ENCODE peak calls at places on chromosomes 16 and 17, in ten cellular contexts. One of them, this sample, is unnamed.

GRCh38 chr16:1979271-1980025 is 1.8 kb downstream of the NOXO1 start:
- DNase-seq in ACHN: no peak
- DNase-seq in activated CD8-positive, alpha-beta memory T cell treated with anti-CD3 and anti-CD28 coated beads for 4 hours: no peak
- DNase-seq in stimulated activated CD4-positive, alpha-beta T cell treated with anti-CD3 and anti-CD28 coated beads, Interleukin-12 subunit alpha, Interleukin-12 subunit beta, amount 100 ng/mL, for 24 hours: no peak
- DNase-seq in stimulated activated naive CD4-positive, alpha-beta T cell: no peak
- DNase-seq in astrocyte of the cerebellum: no peak
- DNase-seq in NCI-H524 treated with DMSO at 0.1 percent for 48 hours: no peak
- DNase-seq in NCI-H510A treated with DMSO at 0.1 percent for 48 hours: no peak
- DNase-seq in CD4-positive, alpha-beta T cell: peak; percentile 47
- DNase-seq in RCC 7860: no peak
- DNase-seq in this sample: peak; percentile 48

GRCh38 chr17:66319226-66319625 is 16.8 kb downstream of the PRKCA start:
- DNase-seq in stimulated activated CD4-positive, alpha-beta T cell treated with anti-CD3 and anti-CD28 coated beads, Interleukin-12 subunit alpha, Interleukin-12 subunit beta, amount 100 ng/mL, for 24 hours: no peak
- DNase-seq in RCC 7860: no peak
- DNase-seq in NCI-H510A treated with DMSO at 0.1 percent for 48 hours: no peak
- DNase-seq in astrocyte of the cerebellum: no peak
- DNase-seq in stimulated activated naive CD4-positive, alpha-beta T cell: no peak
- DNase-seq in NCI-H524 treated with DMSO at 0.1 percent for 48 hours: no peak
- DNase-seq in ACHN: no peak
- DNase-seq in activated CD8-positive, alpha-beta memory T cell treated with anti-CD3 and anti-CD28 coated beads for 4 hours: no peak
- DNase-seq in CD4-positive, alpha-beta T cell: no peak
- DNase-seq in this sample: no peak

GRCh38 chr17:29777663-29778062 is 152.4 kb downstream of the SSH2 start:
- DNase-seq in NCI-H524 treated with DMSO at 0.1 percent for 48 hours: peak; percentile 33
- DNase-seq in stimulated activated CD4-positive, alpha-beta T cell treated with anti-CD3 and anti-CD28 coated beads, Interleukin-12 subunit alpha, Interleukin-12 subunit beta, amount 100 ng/mL, for 24 hours: no peak
- DNase-seq in stimulated activated naive CD4-positive, alpha-beta T cell: no peak
- DNase-seq in RCC 7860: no peak
- DNase-seq in NCI-H510A treated with DMSO at 0.1 percent for 48 hours: no peak
- DNase-seq in CD4-positive, alpha-beta T cell: no peak
- DNase-seq in astrocyte of the cerebellum: no peak
- DNase-seq in activated CD8-positive, alpha-beta memory T cell treated with anti-CD3 and anti-CD28 coated beads for 4 hours: no peak
- DNase-seq in ACHN: no peak
- DNase-seq in this sample: no peak

GRCh38 chr16:59773330-59773729 is 1039.2 kb upstream of the GOT2 start:
- DNase-seq in activated CD8-positive, alpha-beta memory T cell treated with anti-CD3 and anti-CD28 coated beads for 4 hours: no peak
- DNase-seq in NCI-H510A treated with DMSO at 0.1 percent for 48 hours: no peak
- DNase-seq in CD4-positive, alpha-beta T cell: no peak
- DNase-seq in ACHN: no peak
- DNase-seq in stimulated activated CD4-positive, alpha-beta T cell treated with anti-CD3 and anti-CD28 coated beads, Interleukin-12 subunit alpha, Interleukin-12 subunit beta, amount 100 ng/mL, for 24 hours: no peak
- DNase-seq in RCC 7860: no peak
- DNase-seq in NCI-H524 treated with DMSO at 0.1 percent for 48 hours: no peak
- DNase-seq in astrocyte of the cerebellum: no peak
- DNase-seq in stimulated activated naive CD4-positive, alpha-beta T cell: no peak
- DNase-seq in this sample: no peak

GRCh38 chr16:55051571-55051970 is 120.9 kb downstream of the IRX5 start:
- DNase-seq in NCI-H524 treated with DMSO at 0.1 percent for 48 hours: no peak
- DNase-seq in stimulated activated CD4-positive, alpha-beta T cell treated with anti-CD3 and anti-CD28 coated beads, Interleukin-12 subunit alpha, Interleukin-12 subunit beta, amount 100 ng/mL, for 24 hours: no peak
- DNase-seq in CD4-positive, alpha-beta T cell: no peak
- DNase-seq in activated CD8-positive, alpha-beta memory T cell treated with anti-CD3 and anti-CD28 coated beads for 4 hours: no peak
- DNase-seq in astrocyte of the cerebellum: no peak
- DNase-seq in RCC 7860: no peak
- DNase-seq in NCI-H510A treated with DMSO at 0.1 percent for 48 hours: no peak
- DNase-seq in stimulated activated naive CD4-positive, alpha-beta T cell: no peak
- DNase-seq in ACHN: no peak
- DNase-seq in this sample: no peak

GRCh38 chr16:17972460-17972943 is 364.0 kb downstream of the NPIPA8 start:
- DNase-seq in ACHN: no peak
- DNase-seq in stimulated activated naive CD4-positive, alpha-beta T cell: no peak
- DNase-seq in astrocyte of the cerebellum: no peak
- DNase-seq in NCI-H524 treated with DMSO at 0.1 percent for 48 hours: peak; percentile 75
- DNase-seq in RCC 7860: no peak
- DNase-seq in stimulated activated CD4-positive, alpha-beta T cell treated with anti-CD3 and anti-CD28 coated beads, Interleukin-12 subunit alpha, Interleukin-12 subunit beta, amount 100 ng/mL, for 24 hours: no peak
- DNase-seq in activated CD8-positive, alpha-beta memory T cell treated with anti-CD3 and anti-CD28 coated beads for 4 hours: no peak
- DNase-seq in CD4-positive, alpha-beta T cell: no peak
- DNase-seq in NCI-H510A treated with DMSO at 0.1 percent for 48 hours: no peak
- DNase-seq in this sample: no peak

GRCh38 chr16:27748868-27749546 is 199.1 kb downstream of the KATNIP start:
- DNase-seq in stimulated activated naive CD4-positive, alpha-beta T cell: peak; percentile 13
- DNase-seq in astrocyte of the cerebellum: peak; percentile 78
- DNase-seq in NCI-H524 treated with DMSO at 0.1 percent for 48 hours: no peak
- DNase-seq in RCC 7860: peak; percentile 66
- DNase-seq in ACHN: peak; percentile 81
- DNase-seq in CD4-positive, alpha-beta T cell: peak; percentile 10
- DNase-seq in NCI-H510A treated with DMSO at 0.1 percent for 48 hours: peak; percentile 54
- DNase-seq in stimulated activated CD4-positive, alpha-beta T cell treated with anti-CD3 and anti-CD28 coated beads, Interleukin-12 subunit alpha, Interleukin-12 subunit beta, amount 100 ng/mL, for 24 hours: no peak
- DNase-seq in activated CD8-positive, alpha-beta memory T cell treated with anti-CD3 and anti-CD28 coated beads for 4 hours: peak; percentile 2
- DNase-seq in this sample: peak; percentile 80

GRCh38 chr16:6446370-6446769 is 886.3 kb upstream of the RBFOX1 start:
- DNase-seq in CD4-positive, alpha-beta T cell: no peak
- DNase-seq in NCI-H510A treated with DMSO at 0.1 percent for 48 hours: no peak
- DNase-seq in ACHN: peak; percentile 23
- DNase-seq in RCC 7860: no peak
- DNase-seq in NCI-H524 treated with DMSO at 0.1 percent for 48 hours: no peak
- DNase-seq in stimulated activated CD4-positive, alpha-beta T cell treated with anti-CD3 and anti-CD28 coated beads, Interleukin-12 subunit alpha, Interleukin-12 subunit beta, amount 100 ng/mL, for 24 hours: no peak
- DNase-seq in astrocyte of the cerebellum: no peak
- DNase-seq in activated CD8-positive, alpha-beta memory T cell treated with anti-CD3 and anti-CD28 coated beads for 4 hours: no peak
- DNase-seq in stimulated activated naive CD4-positive, alpha-beta T cell: no peak
- DNase-seq in this sample: no peak

GRCh38 chr16:48383877-48384304 is 1.3 kb downstream of the SIAH1 start:
- DNase-seq in astrocyte of the cerebellum: no peak
- DNase-seq in NCI-H510A treated with DMSO at 0.1 percent for 48 hours: peak; percentile 64
- DNase-seq in ACHN: peak; percentile 63
- DNase-seq in RCC 7860: peak; percentile 6
- DNase-seq in activated CD8-positive, alpha-beta memory T cell treated with anti-CD3 and anti-CD28 coated beads for 4 hours: no peak
- DNase-seq in CD4-positive, alpha-beta T cell: no peak
- DNase-seq in stimulated activated CD4-positive, alpha-beta T cell treated with anti-CD3 and anti-CD28 coated beads, Interleukin-12 subunit alpha, Interleukin-12 subunit beta, amount 100 ng/mL, for 24 hours: no peak
- DNase-seq in stimulated activated naive CD4-positive, alpha-beta T cell: no peak
- DNase-seq in NCI-H524 treated with DMSO at 0.1 percent for 48 hours: no peak
- DNase-seq in this sample: peak; percentile 24

GRCh38 chr16:10575506-10576130 is 4.8 kb downstream of the EMP2 start:
- DNase-seq in RCC 7860: no peak
- DNase-seq in astrocyte of the cerebellum: no peak
- DNase-seq in CD4-positive, alpha-beta T cell: no peak
- DNase-seq in stimulated activated CD4-positive, alpha-beta T cell treated with anti-CD3 and anti-CD28 coated beads, Interleukin-12 subunit alpha, Interleukin-12 subunit beta, amount 100 ng/mL, for 24 hours: no peak
- DNase-seq in activated CD8-positive, alpha-beta memory T cell treated with anti-CD3 and anti-CD28 coated beads for 4 hours: no peak
- DNase-seq in stimulated activated naive CD4-positive, alpha-beta T cell: no peak
- DNase-seq in ACHN: no peak
- DNase-seq in NCI-H510A treated with DMSO at 0.1 percent for 48 hours: no peak
- DNase-seq in NCI-H524 treated with DMSO at 0.1 percent for 48 hours: no peak
- DNase-seq in this sample: no peak

GRCh38 chr17:17887752-17888304 is 51.0 kb upstream of the SREBF1 start:
- DNase-seq in ACHN: no peak
- DNase-seq in RCC 7860: no peak
- DNase-seq in activated CD8-positive, alpha-beta memory T cell treated with anti-CD3 and anti-CD28 coated beads for 4 hours: no peak
- DNase-seq in NCI-H510A treated with DMSO at 0.1 percent for 48 hours: no peak
- DNase-seq in stimulated activated naive CD4-positive, alpha-beta T cell: no peak
- DNase-seq in CD4-positive, alpha-beta T cell: no peak
- DNase-seq in NCI-H524 treated with DMSO at 0.1 percent for 48 hours: no peak
- DNase-seq in astrocyte of the cerebellum: no peak
- DNase-seq in stimulated activated CD4-positive, alpha-beta T cell treated with anti-CD3 and anti-CD28 coated beads, Interleukin-12 subunit alpha, Interleukin-12 subunit beta, amount 100 ng/mL, for 24 hours: no peak
- DNase-seq in this sample: no peak

GRCh38 chr16:66266436-66267286 is 99.8 kb upstream of the CDH5 start:
- DNase-seq in stimulated activated naive CD4-positive, alpha-beta T cell: no peak
- DNase-seq in ACHN: no peak
- DNase-seq in CD4-positive, alpha-beta T cell: no peak
- DNase-seq in astrocyte of the cerebellum: peak; percentile 69
- DNase-seq in RCC 7860: no peak
- DNase-seq in NCI-H510A treated with DMSO at 0.1 percent for 48 hours: no peak
- DNase-seq in stimulated activated CD4-positive, alpha-beta T cell treated with anti-CD3 and anti-CD28 coated beads, Interleukin-12 subunit alpha, Interleukin-12 subunit beta, amount 100 ng/mL, for 24 hours: no peak
- DNase-seq in activated CD8-positive, alpha-beta memory T cell treated with anti-CD3 and anti-CD28 coated beads for 4 hours: no peak
- DNase-seq in NCI-H524 treated with DMSO at 0.1 percent for 48 hours: no peak
- DNase-seq in this sample: no peak

GRCh38 chr16:78962457-78962929 is 638.0 kb downstream of the MAF start:
- DNase-seq in ACHN: no peak
- DNase-seq in stimulated activated CD4-positive, alpha-beta T cell treated with anti-CD3 and anti-CD28 coated beads, Interleukin-12 subunit alpha, Interleukin-12 subunit beta, amount 100 ng/mL, for 24 hours: no peak
- DNase-seq in stimulated activated naive CD4-positive, alpha-beta T cell: no peak
- DNase-seq in activated CD8-positive, alpha-beta memory T cell treated with anti-CD3 and anti-CD28 coated beads for 4 hours: no peak
- DNase-seq in NCI-H524 treated with DMSO at 0.1 percent for 48 hours: no peak
- DNase-seq in astrocyte of the cerebellum: no peak
- DNase-seq in CD4-positive, alpha-beta T cell: no peak
- DNase-seq in NCI-H510A treated with DMSO at 0.1 percent for 48 hours: peak; percentile 10
- DNase-seq in RCC 7860: no peak
- DNase-seq in this sample: no peak

GRCh38 chr16:82070656-82071369 is 35.8 kb downstream of the HSD17B2 start:
- DNase-seq in NCI-H524 treated with DMSO at 0.1 percent for 48 hours: no peak
- DNase-seq in NCI-H510A treated with DMSO at 0.1 percent for 48 hours: no peak
- DNase-seq in activated CD8-positive, alpha-beta memory T cell treated with anti-CD3 and anti-CD28 coated beads for 4 hours: no peak
- DNase-seq in ACHN: peak; percentile 33
- DNase-seq in stimulated activated naive CD4-positive, alpha-beta T cell: no peak
- DNase-seq in RCC 7860: no peak
- DNase-seq in stimulated activated CD4-positive, alpha-beta T cell treated with anti-CD3 and anti-CD28 coated beads, Interleukin-12 subunit alpha, Interleukin-12 subunit beta, amount 100 ng/mL, for 24 hours: no peak
- DNase-seq in CD4-positive, alpha-beta T cell: no peak
- DNase-seq in astrocyte of the cerebellum: no peak
- DNase-seq in this sample: peak; percentile 29

GRCh38 chr17:19270951-19271611 is 33.9 kb downstream of the EPN2 start:
- DNase-seq in RCC 7860: no peak
- DNase-seq in stimulated activated naive CD4-positive, alpha-beta T cell: no peak
- DNase-seq in NCI-H510A treated with DMSO at 0.1 percent for 48 hours: no peak
- DNase-seq in stimulated activated CD4-positive, alpha-beta T cell treated with anti-CD3 and anti-CD28 coated beads, Interleukin-12 subunit alpha, Interleukin-12 subunit beta, amount 100 ng/mL, for 24 hours: no peak
- DNase-seq in activated CD8-positive, alpha-beta memory T cell treated with anti-CD3 and anti-CD28 coated beads for 4 hours: no peak
- DNase-seq in CD4-positive, alpha-beta T cell: no peak
- DNase-seq in astrocyte of the cerebellum: no peak
- DNase-seq in NCI-H524 treated with DMSO at 0.1 percent for 48 hours: no peak
- DNase-seq in ACHN: no peak
- DNase-seq in this sample: no peak

GRCh38 chr17:57211543-57211942 is 44.8 kb upstream of the MSI2 start:
- DNase-seq in stimulated activated CD4-positive, alpha-beta T cell treated with anti-CD3 and anti-CD28 coated beads, Interleukin-12 subunit alpha, Interleukin-12 subunit beta, amount 100 ng/mL, for 24 hours: no peak
- DNase-seq in ACHN: no peak
- DNase-seq in NCI-H524 treated with DMSO at 0.1 percent for 48 hours: no peak
- DNase-seq in astrocyte of the cerebellum: no peak
- DNase-seq in stimulated activated naive CD4-positive, alpha-beta T cell: no peak
- DNase-seq in activated CD8-positive, alpha-beta memory T cell treated with anti-CD3 and anti-CD28 coated beads for 4 hours: no peak
- DNase-seq in NCI-H510A treated with DMSO at 0.1 percent for 48 hours: peak; percentile 72
- DNase-seq in RCC 7860: peak; percentile 46
- DNase-seq in CD4-positive, alpha-beta T cell: no peak
- DNase-seq in this sample: no peak

GRCh38 chr16:84138824-84139627 is 6.0 kb downstream of the HSDL1 start:
- DNase-seq in ACHN: no peak
- DNase-seq in RCC 7860: no peak
- DNase-seq in astrocyte of the cerebellum: peak; percentile 26
- DNase-seq in stimulated activated CD4-positive, alpha-beta T cell treated with anti-CD3 and anti-CD28 coated beads, Interleukin-12 subunit alpha, Interleukin-12 subunit beta, amount 100 ng/mL, for 24 hours: peak; percentile 13
- DNase-seq in CD4-positive, alpha-beta T cell: no peak
- DNase-seq in activated CD8-positive, alpha-beta memory T cell treated with anti-CD3 and anti-CD28 coated beads for 4 hours: no peak
- DNase-seq in NCI-H524 treated with DMSO at 0.1 percent for 48 hours: peak; percentile 80
- DNase-seq in stimulated activated naive CD4-positive, alpha-beta T cell: no peak
- DNase-seq in NCI-H510A treated with DMSO at 0.1 percent for 48 hours: peak; percentile 96
- DNase-seq in this sample: no peak

GRCh38 chr17:28230011-28230410 is 89.0 kb upstream of the TMEM97 start:
- DNase-seq in astrocyte of the cerebellum: no peak
- DNase-seq in stimulated activated naive CD4-positive, alpha-beta T cell: no peak
- DNase-seq in ACHN: no peak
- DNase-seq in NCI-H524 treated with DMSO at 0.1 percent for 48 hours: no peak
- DNase-seq in CD4-positive, alpha-beta T cell: no peak
- DNase-seq in activated CD8-positive, alpha-beta memory T cell treated with anti-CD3 and anti-CD28 coated beads for 4 hours: no peak
- DNase-seq in RCC 7860: no peak
- DNase-seq in NCI-H510A treated with DMSO at 0.1 percent for 48 hours: no peak
- DNase-seq in stimulated activated CD4-positive, alpha-beta T cell treated with anti-CD3 and anti-CD28 coated beads, Interleukin-12 subunit alpha, Interleukin-12 subunit beta, amount 100 ng/mL, for 24 hours: no peak
- DNase-seq in this sample: no peak

GRCh38 chr16:2968738-2969544 is at the start of gene PAQR4:
- DNase-seq in ACHN: peak; percentile 95
- DNase-seq in NCI-H524 treated with DMSO at 0.1 percent for 48 hours: peak; percentile 18
- DNase-seq in stimulated activated naive CD4-positive, alpha-beta T cell: peak; percentile 68
- DNase-seq in stimulated activated CD4-positive, alpha-beta T cell treated with anti-CD3 and anti-CD28 coated beads, Interleukin-12 subunit alpha, Interleukin-12 subunit beta, amount 100 ng/mL, for 24 hours: peak; percentile 79
- DNase-seq in CD4-positive, alpha-beta T cell: peak; percentile 77
- DNase-seq in RCC 7860: peak; percentile 81
- DNase-seq in activated CD8-positive, alpha-beta memory T cell treated with anti-CD3 and anti-CD28 coated beads for 4 hours: peak; percentile 54
- DNase-seq in astrocyte of the cerebellum: peak; percentile 42
- DNase-seq in NCI-H510A treated with DMSO at 0.1 percent for 48 hours: peak; percentile 83
- DNase-seq in this sample: peak; percentile 96

GRCh38 chr16:10150906-10151305 is 31.3 kb downstream of the GRIN2A start:
- DNase-seq in ACHN: no peak
- DNase-seq in astrocyte of the cerebellum: no peak
- DNase-seq in RCC 7860: no peak
- DNase-seq in NCI-H524 treated with DMSO at 0.1 percent for 48 hours: no peak
- DNase-seq in NCI-H510A treated with DMSO at 0.1 percent for 48 hours: no peak
- DNase-seq in stimulated activated CD4-positive, alpha-beta T cell treated with anti-CD3 and anti-CD28 coated beads, Interleukin-12 subunit alpha, Interleukin-12 subunit beta, amount 100 ng/mL, for 24 hours: no peak
- DNase-seq in stimulated activated naive CD4-positive, alpha-beta T cell: no peak
- DNase-seq in CD4-positive, alpha-beta T cell: no peak
- DNase-seq in activated CD8-positive, alpha-beta memory T cell treated with anti-CD3 and anti-CD28 coated beads for 4 hours: no peak
- DNase-seq in this sample: no peak

GRCh38 chr16:19898924-19899604 is 14.4 kb upstream of the GPRC5B start:
- DNase-seq in stimulated activated naive CD4-positive, alpha-beta T cell: peak; percentile 1
- DNase-seq in CD4-positive, alpha-beta T cell: no peak
- DNase-seq in NCI-H510A treated with DMSO at 0.1 percent for 48 hours: peak; percentile 89
- DNase-seq in NCI-H524 treated with DMSO at 0.1 percent for 48 hours: no peak
- DNase-seq in astrocyte of the cerebellum: peak; percentile 38
- DNase-seq in RCC 7860: peak; percentile 20
- DNase-seq in stimulated activated CD4-positive, alpha-beta T cell treated with anti-CD3 and anti-CD28 coated beads, Interleukin-12 subunit alpha, Interleukin-12 subunit beta, amount 100 ng/mL, for 24 hours: peak; percentile 26
- DNase-seq in activated CD8-positive, alpha-beta memory T cell treated with anti-CD3 and anti-CD28 coated beads for 4 hours: peak; percentile 5
- DNase-seq in ACHN: peak; percentile 68
- DNase-seq in this sample: peak; percentile 51

GRCh38 chr16:12646490-12647274 is 157.0 kb downstream of the CPPED1 start:
- DNase-seq in stimulated activated CD4-positive, alpha-beta T cell treated with anti-CD3 and anti-CD28 coated beads, Interleukin-12 subunit alpha, Interleukin-12 subunit beta, amount 100 ng/mL, for 24 hours: peak; percentile 3
- DNase-seq in NCI-H510A treated with DMSO at 0.1 percent for 48 hours: no peak
- DNase-seq in CD4-positive, alpha-beta T cell: no peak
- DNase-seq in activated CD8-positive, alpha-beta memory T cell treated with anti-CD3 and anti-CD28 coated beads for 4 hours: no peak
- DNase-seq in stimulated activated naive CD4-positive, alpha-beta T cell: no peak
- DNase-seq in astrocyte of the cerebellum: no peak
- DNase-seq in NCI-H524 treated with DMSO at 0.1 percent for 48 hours: no peak
- DNase-seq in ACHN: no peak
- DNase-seq in RCC 7860: peak; percentile 84
- DNase-seq in this sample: no peak

GRCh38 chr16:69481901-69482341 is 57.5 kb downstream of the CYB5B start:
- DNase-seq in stimulated activated naive CD4-positive, alpha-beta T cell: no peak
- DNase-seq in astrocyte of the cerebellum: peak; percentile 42
- DNase-seq in ACHN: no peak
- DNase-seq in NCI-H510A treated with DMSO at 0.1 percent for 48 hours: no peak
- DNase-seq in NCI-H524 treated with DMSO at 0.1 percent for 48 hours: no peak
- DNase-seq in stimulated activated CD4-positive, alpha-beta T cell treated with anti-CD3 and anti-CD28 coated beads, Interleukin-12 subunit alpha, Interleukin-12 subunit beta, amount 100 ng/mL, for 24 hours: no peak
- DNase-seq in CD4-positive, alpha-beta T cell: no peak
- DNase-seq in RCC 7860: no peak
- DNase-seq in activated CD8-positive, alpha-beta memory T cell treated with anti-CD3 and anti-CD28 coated beads for 4 hours: no peak
- DNase-seq in this sample: no peak

GRCh38 chr17:51445934-51446333 is 185.6 kb downstream of the UTP18 start:
- DNase-seq in NCI-H524 treated with DMSO at 0.1 percent for 48 hours: no peak
- DNase-seq in RCC 7860: no peak
- DNase-seq in NCI-H510A treated with DMSO at 0.1 percent for 48 hours: no peak
- DNase-seq in stimulated activated CD4-positive, alpha-beta T cell treated with anti-CD3 and anti-CD28 coated beads, Interleukin-12 subunit alpha, Interleukin-12 subunit beta, amount 100 ng/mL, for 24 hours: no peak
- DNase-seq in ACHN: no peak
- DNase-seq in CD4-positive, alpha-beta T cell: no peak
- DNase-seq in activated CD8-positive, alpha-beta memory T cell treated with anti-CD3 and anti-CD28 coated beads for 4 hours: no peak
- DNase-seq in astrocyte of the cerebellum: no peak
- DNase-seq in stimulated activated naive CD4-positive, alpha-beta T cell: no peak
- DNase-seq in this sample: no peak

GRCh38 chr17:75897076-75898019 is 597 bp upstream of the TRIM65 start:
- DNase-seq in RCC 7860: no peak
- DNase-seq in activated CD8-positive, alpha-beta memory T cell treated with anti-CD3 and anti-CD28 coated beads for 4 hours: no peak
- DNase-seq in ACHN: no peak
- DNase-seq in CD4-positive, alpha-beta T cell: no peak
- DNase-seq in stimulated activated CD4-positive, alpha-beta T cell treated with anti-CD3 and anti-CD28 coated beads, Interleukin-12 subunit alpha, Interleukin-12 subunit beta, amount 100 ng/mL, for 24 hours: no peak
- DNase-seq in NCI-H510A treated with DMSO at 0.1 percent for 48 hours: no peak
- DNase-seq in astrocyte of the cerebellum: no peak
- DNase-seq in NCI-H524 treated with DMSO at 0.1 percent for 48 hours: no peak
- DNase-seq in stimulated activated naive CD4-positive, alpha-beta T cell: no peak
- DNase-seq in this sample: no peak

GRCh38 chr17:59451706-59452105 is 113.7 kb upstream of the DHX40 start:
- DNase-seq in NCI-H510A treated with DMSO at 0.1 percent for 48 hours: no peak
- DNase-seq in stimulated activated CD4-positive, alpha-beta T cell treated with anti-CD3 and anti-CD28 coated beads, Interleukin-12 subunit alpha, Interleukin-12 subunit beta, amount 100 ng/mL, for 24 hours: no peak
- DNase-seq in CD4-positive, alpha-beta T cell: no peak
- DNase-seq in activated CD8-positive, alpha-beta memory T cell treated with anti-CD3 and anti-CD28 coated beads for 4 hours: no peak
- DNase-seq in ACHN: peak; percentile 21
- DNase-seq in RCC 7860: peak; percentile 63
- DNase-seq in astrocyte of the cerebellum: no peak
- DNase-seq in NCI-H524 treated with DMSO at 0.1 percent for 48 hours: no peak
- DNase-seq in stimulated activated naive CD4-positive, alpha-beta T cell: no peak
- DNase-seq in this sample: peak; percentile 9

GRCh38 chr17:49964539-49965521 is 4.2 kb upstream of the DLX4 start:
- DNase-seq in NCI-H524 treated with DMSO at 0.1 percent for 48 hours: no peak
- DNase-seq in NCI-H510A treated with DMSO at 0.1 percent for 48 hours: no peak
- DNase-seq in astrocyte of the cerebellum: no peak
- DNase-seq in ACHN: no peak
- DNase-seq in stimulated activated CD4-positive, alpha-beta T cell treated with anti-CD3 and anti-CD28 coated beads, Interleukin-12 subunit alpha, Interleukin-12 subunit beta, amount 100 ng/mL, for 24 hours: no peak
- DNase-seq in CD4-positive, alpha-beta T cell: peak; percentile 26
- DNase-seq in activated CD8-positive, alpha-beta memory T cell treated with anti-CD3 and anti-CD28 coated beads for 4 hours: no peak
- DNase-seq in RCC 7860: no peak
- DNase-seq in stimulated activated naive CD4-positive, alpha-beta T cell: no peak
- DNase-seq in this sample: no peak

GRCh38 chr17:27491713-27492190 is 35.5 kb downstream of the KSR1 start:
- DNase-seq in astrocyte of the cerebellum: no peak
- DNase-seq in stimulated activated CD4-positive, alpha-beta T cell treated with anti-CD3 and anti-CD28 coated beads, Interleukin-12 subunit alpha, Interleukin-12 subunit beta, amount 100 ng/mL, for 24 hours: no peak
- DNase-seq in NCI-H524 treated with DMSO at 0.1 percent for 48 hours: peak; percentile 99
- DNase-seq in RCC 7860: no peak
- DNase-seq in CD4-positive, alpha-beta T cell: no peak
- DNase-seq in ACHN: no peak
- DNase-seq in activated CD8-positive, alpha-beta memory T cell treated with anti-CD3 and anti-CD28 coated beads for 4 hours: no peak
- DNase-seq in stimulated activated naive CD4-positive, alpha-beta T cell: no peak
- DNase-seq in NCI-H510A treated with DMSO at 0.1 percent for 48 hours: no peak
- DNase-seq in this sample: no peak